ENCODE peak calls at places on chromosomes 4 and X, in eight cellular contexts. C, S, Z, T, R, A, J and L are unnamed samples. For H3K27me3, the result is how much of the 10 kb centered on the place peaks cover.

GRCh38 chrX:150185766-150186165 is 177.4 kb upstream of the MAMLD1 start:
- DNase-seq in T (no peak), J (no peak), C (no peak), S (no peak), A (no peak), Z (no peak), R (no peak), L (no peak)

GRCh38 chrX:110286126-110286525 is 31.8 kb downstream of the AMMECR1 start:
- DNase-seq in C (no peak), J (peak), R (no peak), A (no peak), S (no peak), T (no peak), Z (no peak), L (no peak)

GRCh38 chrX:69146739-69147138 is 18.5 kb downstream of the PJA1 start:
- DNase-seq in T (no peak), J (no peak), A (no peak), S (no peak), Z (no peak), R (no peak), C (no peak), L (no peak)

GRCh38 chr4:115537387-115537786 is 424.0 kb upstream of the NDST4 start:
- DNase-seq in C (no peak), R (no peak), A (no peak), J (no peak), S (no peak), Z (no peak), T (no peak), L (no peak)

GRCh38 chrX:46693149-46693548 is 65.8 kb downstream of the SLC9A7 start:
- DNase-seq in C (no peak), R (no peak), J (no peak), S (no peak), T (no peak), A (no peak), Z (no peak), L (no peak)

GRCh38 chr4:6953751-6954380 is 44.2 kb downstream of the TBC1D14 start:
- DNase-seq in A (no peak), R (no peak), C (peak), Z (no peak), T (peak), S (peak), J (no peak), L (peak)

GRCh38 chr4:6941796-6942195 is 32.2 kb downstream of the TBC1D14 start:
- DNase-seq in Z (no peak), T (no peak), A (no peak), C (no peak), J (no peak), R (no peak), S (no peak), L (no peak)

GRCh38 chr4:82681759-82682158 is 116.8 kb downstream of the SCD5 start:
- DNase-seq in S (no peak), R (no peak), T (no peak), C (no peak), A (no peak), Z (no peak), J (no peak), L (no peak)

GRCh38 chr4:107757860-107758476 is 37.9 kb upstream of the PAPSS1 start:
- DNase-seq in T (peak), J (no peak), Z (no peak), A (no peak), S (no peak), C (no peak), R (no peak), L (no peak)

GRCh38 chr4:26525751-26526150 is 35.5 kb upstream of the CCKAR start:
- DNase-seq in Z (no peak), A (no peak), S (no peak), J (no peak), T (no peak), C (no peak), R (no peak), L (no peak)

GRCh38 chrX:119817130-119817690 is 25.8 kb upstream of the RPL39 start:
- DNase-seq in J (no peak), T (no peak), A (no peak), Z (no peak), R (no peak), C (no peak), S (no peak), L (no peak)

GRCh38 chr4:25875281-25875745 is 12.5 kb upstream of the SEL1L3 start:
- DNase-seq in R (no peak), A (no peak), J (no peak), S (no peak), T (no peak), C (no peak), Z (no peak), L (no peak)

GRCh38 chrX:71911023-71911730 is 532 bp downstream of the NHSL2 start:
- DNase-seq in J (no peak), S (peak), C (peak), Z (no peak), R (no peak), A (no peak), T (peak), L (peak)

GRCh38 chrX:10121787-10122186 is 35.0 kb upstream of the CLCN4 start:
- DNase-seq in J (no peak), Z (no peak), R (no peak), A (no peak), C (no peak), S (no peak), T (no peak), L (no peak)

GRCh38 chrX:147602297-147602696 is 309.4 kb upstream of the FMR1 start:
- DNase-seq in C (no peak), A (no peak), Z (no peak), S (no peak), T (peak), J (no peak), R (no peak), L (no peak)
- H3K4me3 ChIP-seq in C (no peak), A (no peak), Z (no peak), S (no peak), T (no peak), J (no peak), R (no peak), L (no peak)

GRCh38 chrX:99142745-99143144 is 1267.3 kb downstream of the PCDH19 start:
- DNase-seq in T (peak), Z (no peak), C (no peak), J (no peak), A (no peak), R (no peak), S (no peak), L (no peak)
- H3K27me3 ChIP-seq in T (under half), Z (under half), C (under half), J (under half), A (under half), R (under half), S (under half), L (under half)

DNA sequence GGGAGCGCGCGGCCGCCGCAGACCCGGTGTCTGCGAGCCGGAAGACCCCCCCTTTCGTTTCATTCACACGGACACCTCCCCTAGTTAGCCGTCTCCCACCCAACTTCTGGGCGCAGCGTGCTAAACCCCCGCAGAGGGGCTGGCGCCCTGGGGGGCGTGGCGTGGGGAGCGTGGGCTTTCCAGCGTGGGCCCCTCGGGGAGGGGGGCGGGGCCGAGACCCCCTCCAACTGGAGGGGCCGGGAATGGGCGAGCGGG is 1.1 kb downstream of the FHDC1 start:
- DNase-seq in S (no peak), Z (no peak), T (no peak), C (no peak), A (no peak), R (no peak), J (no peak), L (no peak)
- H3K4me3 ChIP-seq in S (peak), Z (peak), T (peak), C (peak), A (peak), R (peak), J (peak), L (peak)

GRCh38 chr4:42152507-42153504 is at the start of gene BEND4:
- DNase-seq in R (no peak), T (peak), S (no peak), Z (peak), A (no peak), C (no peak), J (no peak), L (peak)

GRCh38 chr4:42150653-42151567 is 1.5 kb downstream of the BEND4 start:
- DNase-seq in S (no peak), A (no peak), T (peak), Z (no peak), C (peak), J (no peak), R (no peak), L (peak)

GRCh38 chr4:42149004-42149403 is 3.5 kb downstream of the BEND4 start:
- DNase-seq in S (no peak), T (no peak), A (no peak), Z (no peak), J (no peak), R (no peak), C (no peak), L (peak)

GRCh38 chr4:42151568-42152506 is 618 bp downstream of the BEND4 start:
- DNase-seq in T (peak), C (no peak), A (peak), Z (peak), J (peak), R (no peak), S (peak), L (peak)

GRCh38 chr4:42148453-42148852 is 4.0 kb downstream of the BEND4 start:
- DNase-seq in T (no peak), S (no peak), C (no peak), R (no peak), A (no peak), J (no peak), Z (no peak), L (no peak)
- H3K27me3 ChIP-seq in T (under half), S (under half), C (half or more), R (under half), A (under half), J (under half), Z (under half), L (under half)

GRCh38 chr4:5307928-5308327 is 256.6 kb downstream of the STK32B start:
- DNase-seq in J (no peak), T (peak), C (no peak), Z (no peak), R (no peak), A (no peak), S (no peak), L (no peak)
- H3K4me3 ChIP-seq in J (no peak), T (no peak), C (no peak), Z (no peak), R (no peak), A (no peak), S (no peak), L (no peak)

DNA sequence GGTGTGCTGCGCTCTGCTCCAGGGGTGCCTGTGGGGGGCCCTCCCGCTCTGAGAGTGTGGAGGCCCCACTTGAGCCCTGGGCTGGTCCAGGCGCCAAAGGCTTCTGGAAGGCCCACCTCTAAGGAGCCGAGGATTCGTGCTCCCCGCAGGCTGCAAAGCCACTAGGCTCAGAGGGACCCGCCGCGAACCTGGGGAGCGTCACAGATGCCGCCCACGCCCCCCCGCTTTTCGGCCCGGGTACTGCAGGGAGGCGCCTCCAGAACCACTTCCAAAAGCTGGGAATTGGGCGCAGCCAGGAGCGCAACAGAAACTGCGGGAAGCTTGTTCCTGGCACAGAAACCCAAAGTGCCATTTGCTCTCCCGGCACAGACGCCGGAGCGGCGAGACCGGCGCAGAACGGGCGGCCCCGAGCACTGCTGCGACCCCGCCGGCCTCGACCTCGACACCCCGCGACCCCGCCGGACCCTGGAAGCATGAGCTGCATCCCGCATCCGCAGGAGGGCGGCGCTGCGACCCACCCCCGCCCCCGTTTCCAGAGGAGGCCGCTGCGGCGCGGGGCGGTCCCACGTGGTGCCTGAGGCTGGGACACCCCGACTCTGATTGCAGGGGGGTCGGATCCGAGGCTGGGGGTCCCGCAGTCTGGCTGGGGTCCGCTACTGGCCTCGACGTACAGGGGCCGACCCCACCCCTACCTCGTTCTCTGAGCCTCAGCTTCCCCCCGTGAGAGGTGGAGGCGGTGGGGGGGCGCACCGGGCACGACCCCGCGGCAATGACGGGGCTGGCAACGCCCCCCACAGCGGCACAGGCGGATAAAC is 30.8 kb downstream of the CPLX1 start:
- DNase-seq in A (no peak), R (no peak), Z (no peak), C (no peak), T (peak), S (no peak), J (no peak), L (peak)
- H3K27me3 ChIP-seq in A (under half), R (under half), Z (under half), C (half or more), T (under half), S (under half), J (under half), L (under half)